ENCODE peak calls at places on chromosomes 4 and X, in five cellular contexts. E, O, N, P and S are unnamed samples.

GRCh38 chrX:96791559-96791958 is 92.1 kb upstream of the RPA4 start:
- DNase-seq in O (no peak), N (no peak), P (peak; percentile 5), E (no peak), S (no peak)

GRCh38 chrX:71543316-71543715 is 10.4 kb downstream of the OGT start:
- DNase-seq in N (no peak), O (no peak), P (peak; percentile 91), E (no peak), S (no peak)

GRCh38 chr4:136713140-136713539 is 819.2 kb downstream of the PCDH18 start:
- DNase-seq in O (no peak), N (no peak), E (no peak), P (no peak), S (no peak)

GRCh38 chr4:113293043-113293560 is 243.6 kb downstream of the ANK2 start:
- DNase-seq in N (no peak), E (no peak), O (no peak), P (no peak), S (no peak)

GRCh38 chr4:85486425-85487101 is 11.6 kb downstream of the ARHGAP24 start:
- DNase-seq in O (no peak), P (no peak), N (no peak), E (no peak), S (no peak)

GRCh38 chrX:149648932-149649331 is 17.3 kb upstream of the TMEM185A start:
- DNase-seq in N (no peak), P (no peak), O (no peak), E (no peak), S (no peak)

GRCh38 chrX:102129473-102129872 is 4.0 kb downstream of the TCEAL2 start:
- DNase-seq in O (no peak), P (no peak), N (no peak), E (no peak), S (no peak)

GRCh38 chr4:8277356-8278008 is 7.9 kb downstream of the HTRA3 start:
- DNase-seq in E (no peak), O (no peak), P (no peak), N (no peak), S (no peak)

GRCh38 chrX:45623266-45623665 is 422.6 kb upstream of the DIPK2B start:
- DNase-seq in O (no peak), N (no peak), P (peak; percentile 61), E (no peak), S (peak; percentile 35)

GRCh38 chr4:107689912-107690587 is 30.0 kb downstream of the PAPSS1 start:
- DNase-seq in N (no peak), P (peak; percentile 94), E (no peak), O (no peak), S (peak; percentile 55)

GRCh38 chr4:38856524-38857337 is at the start of gene TLR6:
- DNase-seq in E (peak; percentile 68), O (peak; percentile 38), N (peak; percentile 33), P (peak; percentile 78), S (peak; percentile 47)

GRCh38 chr4:38856046-38856445 is 571 bp downstream of the TLR6 start:
- DNase-seq in P (peak; percentile 12), O (no peak), E (no peak), N (no peak), S (no peak)

GRCh38 chr4:38857354-38858096 is 908 bp upstream of the TLR6 start:
- DNase-seq in P (peak; percentile 92), O (peak; percentile 52), N (peak; percentile 73), E (no peak), S (peak; percentile 81)

GRCh38 chr4:38858097-38858420 is 1.4 kb upstream of the TLR6 start:
- DNase-seq in E (no peak), P (no peak), N (peak; percentile 28), O (no peak), S (no peak)

DNA sequence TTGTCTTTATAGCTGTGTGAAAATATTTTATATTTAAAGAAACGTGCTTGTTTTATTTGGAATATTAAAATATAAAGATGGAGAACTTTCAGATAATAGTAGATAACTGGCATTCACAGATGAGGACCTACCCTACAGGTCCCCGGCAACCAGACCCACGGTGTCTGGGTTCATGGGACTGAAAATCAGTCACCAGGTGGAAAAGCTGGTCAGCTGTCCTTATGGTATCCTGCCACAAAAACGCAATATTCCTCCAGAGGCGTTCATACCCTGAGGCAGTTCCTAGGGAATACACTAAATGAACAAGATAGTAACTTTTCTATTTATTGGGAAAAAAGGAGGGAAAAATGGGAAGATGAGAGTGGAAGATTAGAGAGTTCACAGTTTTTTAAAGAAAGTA is 1.2 kb downstream of the TLR6 start:
- DNase-seq in O (no peak), E (no peak), N (no peak), P (no peak), S (no peak)
- H3K4me3 ChIP-seq in O (no peak overlapping the region), E (no peak overlapping the region), N (no peak overlapping the region), P (no peak overlapping the region), S (no peak overlapping the region)

GRCh38 chrX:77900688-77901087 is 1.4 kb downstream of the COX7B start:
- DNase-seq in O (no peak), E (no peak), N (no peak), P (no peak), S (no peak)

GRCh38 chrX:77899081-77899828 is at the start of gene COX7B:
- DNase-seq in E (peak; percentile 64), P (peak; percentile 91), N (peak; percentile 73), O (peak; percentile 76), S (peak; percentile 66)

GRCh38 chrX:77901506-77901905 is 2.2 kb downstream of the COX7B start:
- DNase-seq in P (no peak), N (no peak), O (no peak), E (no peak), S (no peak)
- H3K4me3 ChIP-seq in P (no peak overlapping the region), N (no peak overlapping the region), O (no peak overlapping the region), E (no peak overlapping the region), S (no peak overlapping the region)

DNA sequence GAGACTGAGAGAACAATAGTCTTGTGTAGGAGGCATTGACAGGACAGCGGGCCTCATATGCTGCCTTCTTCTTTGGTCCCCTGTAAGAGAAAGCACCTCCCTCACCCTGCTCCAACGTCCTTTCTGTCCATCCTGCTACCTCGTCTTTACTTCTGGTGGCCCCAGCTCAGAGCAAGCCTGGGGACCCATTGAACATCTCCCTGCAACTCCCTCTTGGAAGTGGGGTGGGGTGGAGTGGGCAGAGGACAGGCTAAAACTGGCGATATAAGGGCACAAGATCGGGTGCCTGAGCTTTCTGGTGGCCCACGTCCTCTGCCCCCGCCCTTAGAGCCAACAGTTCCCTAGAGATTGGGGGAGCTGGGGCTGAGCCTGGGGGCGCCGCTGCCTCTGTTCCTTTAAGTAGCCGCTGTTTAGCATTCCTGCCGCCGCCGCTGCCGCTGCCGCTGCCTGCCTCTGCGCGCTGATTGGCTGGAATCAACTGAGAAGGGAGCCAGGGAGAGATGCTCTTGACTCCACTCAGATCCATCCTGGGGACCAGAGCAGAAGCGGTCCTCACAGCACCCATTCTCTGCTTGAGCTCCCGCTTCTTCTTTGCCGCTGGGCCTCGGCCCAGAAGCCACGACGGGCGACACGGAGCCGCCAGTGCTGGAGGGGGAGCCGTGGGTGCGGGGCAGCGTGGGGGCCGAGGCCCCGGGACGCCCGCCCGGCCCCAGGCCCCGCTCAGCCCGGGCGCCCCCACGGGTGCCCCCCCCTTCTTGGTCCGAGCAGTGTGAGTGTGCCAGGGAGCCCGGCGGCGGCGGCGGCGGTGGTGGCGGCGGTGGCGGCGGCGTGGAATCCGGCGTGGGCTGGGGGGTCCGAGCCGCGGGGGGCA is at the start of gene DLG3:
- DNase-seq in O (no peak), N (no peak), P (peak; percentile 32), E (no peak), S (no peak)
- H3K4me3 ChIP-seq in O (no peak within 1 kb of the TSS), N (no peak within 1 kb of the TSS), P (peak within 1 kb of the TSS; percentile 14), E (peak within 1 kb of the TSS; percentile 46), S (no peak within 1 kb of the TSS)

GRCh38 chrX:129779747-129780146 is at the start of gene SASH3:
- DNase-seq in N (no peak), O (peak; percentile 62), P (no peak), E (peak; percentile 50), S (no peak)
- H3K4me3 ChIP-seq in N (peak within 1 kb of the TSS; percentile 22), O (no peak within 1 kb of the TSS), P (no peak within 1 kb of the TSS), E (peak within 1 kb of the TSS; percentile 29), S (no peak within 1 kb of the TSS)

DNA sequence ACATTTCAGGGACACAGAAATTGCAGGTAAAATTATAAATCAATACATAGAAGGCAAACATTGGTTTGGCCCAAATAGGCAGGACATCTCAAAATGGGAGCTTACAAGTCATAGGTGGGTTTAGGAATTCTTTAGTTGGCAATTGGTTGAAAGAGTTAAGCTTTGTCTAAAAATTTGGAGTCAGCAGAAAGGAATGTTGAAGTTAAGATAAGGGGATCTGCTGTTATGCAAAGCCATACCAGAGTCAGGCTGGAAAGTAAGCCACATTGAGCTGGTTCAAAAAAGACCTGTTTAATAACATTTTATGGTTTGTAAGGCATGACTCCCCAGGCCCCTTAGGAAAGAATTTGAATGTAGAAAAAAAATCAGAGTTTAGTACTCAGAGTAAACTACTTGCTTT is 92.6 kb downstream of the IL13RA2 start:
- DNase-seq in E (no peak), P (peak; percentile 5), O (no peak), N (no peak), S (no peak)
- H3K4me3 ChIP-seq in E (no peak overlapping the region), P (no peak overlapping the region), O (no peak overlapping the region), N (no peak overlapping the region), S (no peak overlapping the region)

DNA sequence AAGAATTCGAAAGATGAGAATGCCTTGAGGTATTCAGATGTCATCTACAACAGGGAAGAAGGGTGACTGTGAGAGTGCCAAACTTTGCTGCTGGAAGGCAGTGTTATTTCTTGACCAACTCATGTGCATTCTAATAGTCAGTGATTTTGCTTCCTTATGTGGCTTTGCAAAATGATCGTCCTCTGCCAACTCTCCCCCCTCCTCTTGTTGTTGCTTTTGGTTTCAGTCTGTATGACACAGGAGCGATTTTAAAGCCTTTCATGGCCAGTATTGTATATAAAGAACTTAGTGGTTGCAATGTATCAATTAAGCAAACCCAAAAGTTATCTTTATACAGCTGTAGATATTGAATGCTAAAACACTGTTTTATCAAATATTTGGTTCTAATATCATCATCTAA is 379.1 kb downstream of the IL1RAPL1 start:
- DNase-seq in E (no peak), P (no peak), O (no peak), N (no peak), S (no peak)
- H3K4me3 ChIP-seq in E (no peak overlapping the region), P (no peak overlapping the region), O (no peak overlapping the region), N (no peak overlapping the region), S (no peak overlapping the region)

GRCh38 chrX:120486786-120487185 is 17.7 kb upstream of the LAMP2 start:
- DNase-seq in O (no peak), N (no peak), P (no peak), E (no peak), S (no peak)

GRCh38 chrX:120485562-120486520 is 16.7 kb upstream of the LAMP2 start:
- DNase-seq in N (peak; percentile 60), P (peak; percentile 76), E (peak; percentile 76), O (peak; percentile 69), S (peak; percentile 72)
- H3K4me3 ChIP-seq in N (peak overlapping the region; percentile 39), P (peak overlapping the region; percentile 47), E (peak overlapping the region; percentile 48), O (peak overlapping the region; percentile 34), S (peak overlapping the region; percentile 41)